ENCODE peak calls at places on chromosomes 7 and 10, in five cellular contexts. H is H54, V is Peyer's patch, Y is K562, K is HCT116. P is an unnamed sample.

GRCh38 chr7:3063016-3063753 is 19.5 kb upstream of the CARD11 start:
- DNase-seq in H (no peak), V (peak; percentile 65), Y (no peak), K (no peak), P (no peak)

GRCh38 chr10:130858626-130859025 is 452.9 kb downstream of the TCERG1L start:
- DNase-seq in H (no peak), V (no peak), Y (no peak), K (no peak), P (no peak)

GRCh38 chr10:89481662-89482061 is 53.7 kb downstream of the SLC16A12 start:
- DNase-seq in H (peak; percentile 30), V (no peak), Y (no peak), K (no peak), P (no peak)

GRCh38 chr7:92765725-92766124 is 70.6 kb downstream of the CDK6 start:
- DNase-seq in H (no peak), V (no peak), Y (no peak), K (peak; percentile 66), P (no peak)

GRCh38 chr7:74275401-74275881 is 13.8 kb upstream of the CLIP2 start:
- DNase-seq in H (no peak), V (no peak), Y (peak; percentile 55), K (no peak), P (peak; percentile 23)

GRCh38 chr10:82084904-82085303 is 209.9 kb downstream of the NRG3 start:
- DNase-seq in H (no peak), V (no peak), Y (no peak), K (no peak), P (no peak)

GRCh38 chr10:26197248-26197647 is 19.3 kb upstream of the GAD2 start:
- DNase-seq in H (no peak), V (no peak), Y (no peak), K (no peak), P (no peak)

GRCh38 chr7:98359395-98359794 is 41.5 kb downstream of the BAIAP2L1 start:
- DNase-seq in H (no peak), V (no peak), Y (no peak), K (no peak), P (no peak)

GRCh38 chr10:13820591-13821377 is 234.0 kb downstream of the PRPF18 start:
- DNase-seq in H (no peak), V (no peak), Y (no peak), K (no peak), P (no peak)

GRCh38 chr7:100582041-100582579 is 3.8 kb downstream of the LRCH4 start:
- DNase-seq in H (no peak), V (no peak), Y (no peak), K (no peak), P (no peak)

GRCh38 chr10:36303896-36304295 is 661.8 kb upstream of the FZD8 start:
- DNase-seq in H (no peak), V (no peak), Y (no peak), K (no peak), P (no peak)

GRCh38 chr10:83606275-83606674 is 533.0 kb upstream of the GHITM start:
- DNase-seq in H (no peak), V (no peak), Y (no peak), K (no peak), P (no peak)

GRCh38 chr7:151665363-151665762 is 145.7 kb upstream of the RHEB start:
- DNase-seq in H (no peak), V (no peak), Y (no peak), K (no peak), P (no peak)

GRCh38 chr7:82343716-82344115 is 99.9 kb downstream of the CACNA2D1 start:
- DNase-seq in H (no peak), V (no peak), Y (no peak), K (no peak), P (no peak)

GRCh38 chr10:61836888-61837747 is 64.4 kb upstream of the ARID5B start:
- DNase-seq in H (peak; percentile 30), V (no peak), Y (no peak), K (peak; percentile 77), P (no peak)

GRCh38 chr7:127938588-127938987 is 92.6 kb downstream of the LRRC4 start:
- DNase-seq in H (peak; percentile 22), V (no peak), Y (no peak), K (no peak), P (no peak)

GRCh38 chr10:43070121-43071085 is 6.5 kb upstream of the RET start:
- DNase-seq in H (no peak), V (no peak), Y (no peak), K (no peak), P (no peak)

GRCh38 chr7:97004931-97005763 is at the start of gene DLX6:
- DNase-seq in H (no peak), V (no peak), Y (no peak), K (no peak), P (peak; percentile 12)

GRCh38 chr10:21114683-21115082 is 217.6 kb upstream of the NEBL start:
- DNase-seq in H (no peak), V (no peak), Y (no peak), K (no peak), P (no peak)

GRCh38 chr10:89086801-89087513 is 96.4 kb downstream of the FAS start:
- DNase-seq in H (no peak), V (peak; percentile 78), Y (no peak), K (no peak), P (peak; percentile 16)

GRCh38 chr10:78524342-78524741 is 490.7 kb downstream of the RPS24 start:
- DNase-seq in H (no peak), V (no peak), Y (no peak), K (no peak), P (no peak)

DNA sequence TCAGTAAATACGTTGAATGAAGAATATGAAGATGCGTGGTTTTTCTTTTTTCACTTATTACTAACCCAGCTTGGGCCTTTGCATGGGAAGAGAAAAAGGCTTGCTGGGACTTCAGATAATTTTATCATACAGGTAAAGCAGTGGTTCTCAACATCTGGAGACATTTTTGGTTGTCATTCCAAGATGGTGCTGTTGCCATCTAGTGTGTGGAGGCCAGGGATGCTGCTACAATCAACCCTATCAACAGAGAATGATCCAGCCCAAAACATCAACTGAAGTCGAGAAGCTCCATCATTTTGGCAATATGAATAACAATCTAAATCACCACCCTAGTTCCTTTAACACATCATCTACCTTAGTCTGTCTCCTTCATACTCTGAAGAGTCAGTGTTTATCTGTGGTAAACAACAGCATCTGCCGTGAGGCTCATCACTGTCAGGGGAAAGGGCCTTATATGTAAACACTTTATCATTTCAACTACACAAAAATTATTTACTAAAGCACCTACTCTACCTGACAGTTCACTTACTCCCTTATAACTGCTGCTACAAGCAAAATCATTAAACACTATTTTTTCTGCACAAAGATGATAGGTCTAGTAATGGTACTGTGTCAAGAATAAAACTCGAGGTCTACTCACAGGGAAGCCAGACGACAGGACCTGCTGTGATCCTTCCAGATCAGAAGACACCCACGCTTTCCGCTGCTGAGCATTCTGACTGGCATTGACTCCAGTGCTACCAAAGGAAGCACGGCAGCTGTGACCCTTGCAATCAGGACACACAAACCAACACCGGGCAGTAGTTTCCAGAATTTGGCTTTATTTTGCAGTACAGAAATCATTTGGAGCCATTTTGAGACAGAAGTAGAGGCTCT is 48.6 kb downstream of the GDI2 start:
- DNase-seq in H (no peak), V (no peak), Y (no peak), K (no peak), P (no peak)
- TF ChIP-seq POLR2A in H (no peak), V (no peak), Y (peak; percentile 68), K (no peak), P (no peak)

DNA sequence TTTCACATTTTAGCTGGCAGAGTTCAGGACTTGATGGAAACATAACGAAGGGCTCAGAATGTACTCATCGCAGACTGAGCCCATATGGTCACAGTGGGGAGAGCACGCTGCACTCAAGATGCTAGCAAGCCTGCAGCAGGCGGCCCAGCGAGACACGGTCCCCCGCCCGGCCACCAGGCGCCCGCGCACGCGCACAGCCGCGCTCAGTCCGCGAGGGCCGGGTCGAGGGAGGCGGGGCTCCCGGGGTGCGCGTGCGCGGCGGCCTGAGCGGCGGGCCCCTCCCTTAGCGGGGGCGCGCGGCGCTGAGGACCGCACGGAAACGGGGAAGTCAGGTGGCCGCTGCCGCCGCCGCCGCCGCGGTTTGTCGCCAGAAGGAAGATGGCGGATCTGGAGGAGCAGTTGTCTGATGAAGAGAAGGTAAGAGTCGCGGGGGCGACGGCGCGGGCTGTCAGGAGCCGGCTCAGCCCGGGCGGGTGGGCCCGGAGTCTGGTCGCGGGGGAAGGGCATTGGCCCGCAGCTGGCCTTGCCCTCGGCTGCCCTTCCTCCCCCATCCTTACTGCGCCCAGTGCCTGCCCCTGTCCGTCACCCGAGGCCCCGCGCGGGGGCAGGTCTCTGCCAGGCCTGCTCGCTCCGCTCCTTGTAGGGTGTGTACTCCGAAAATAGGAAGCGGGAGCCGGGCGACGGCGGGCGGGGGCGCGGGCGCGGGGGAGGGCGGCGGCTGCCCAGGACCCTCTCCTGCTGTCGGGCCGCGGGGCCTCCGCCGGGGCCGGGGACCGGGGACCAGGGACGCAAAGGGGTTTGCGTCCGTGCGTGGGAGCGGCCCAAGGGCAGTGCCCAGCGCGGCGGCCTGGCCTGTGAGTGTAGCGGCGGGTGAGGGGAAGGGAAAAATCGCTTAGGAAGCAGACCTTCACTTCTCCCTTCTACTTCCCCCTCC is at the start of gene CAPZA2:
- DNase-seq in H (peak; percentile 90), V (peak; percentile 96), Y (peak; percentile 100), K (peak; percentile 75), P (peak; percentile 96)
- TF ChIP-seq POLR2A in H (peak; percentile 83), V (peak; percentile 37), Y (peak; percentile 95), K (peak; percentile 94), P (peak; percentile 87)

DNA sequence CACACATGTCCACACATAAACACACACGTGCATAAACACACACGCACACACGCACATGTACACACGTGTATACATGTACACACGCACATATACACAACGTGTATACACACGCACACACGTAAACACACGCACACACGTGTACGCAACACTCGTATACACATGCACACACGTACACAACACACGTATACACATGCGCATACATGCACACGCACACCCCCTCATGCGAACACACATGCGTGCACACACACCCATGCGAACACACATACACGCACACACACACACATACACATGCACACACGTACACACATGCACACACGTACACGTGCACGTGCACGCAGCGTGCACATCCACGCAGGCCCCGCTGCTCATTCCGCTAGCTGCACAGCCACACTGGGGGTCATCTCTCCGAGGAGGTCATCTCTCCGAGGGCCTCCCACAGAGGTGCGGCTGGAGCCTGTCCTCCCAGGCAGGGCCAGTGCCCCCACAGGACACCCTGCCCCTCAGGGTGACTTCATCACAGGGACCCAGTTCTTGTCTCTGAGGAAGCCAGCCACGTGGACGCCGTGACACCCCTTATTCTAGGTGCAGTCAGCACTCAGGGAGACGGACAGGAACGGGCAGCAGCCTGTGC is 25.9 kb downstream of the CYP2W1 start:
- DNase-seq in H (no peak), V (no peak), Y (no peak), K (no peak), P (no peak)
- TF ChIP-seq POLR2A in H (no peak), V (no peak), Y (no peak), K (no peak), P (no peak)

DNA sequence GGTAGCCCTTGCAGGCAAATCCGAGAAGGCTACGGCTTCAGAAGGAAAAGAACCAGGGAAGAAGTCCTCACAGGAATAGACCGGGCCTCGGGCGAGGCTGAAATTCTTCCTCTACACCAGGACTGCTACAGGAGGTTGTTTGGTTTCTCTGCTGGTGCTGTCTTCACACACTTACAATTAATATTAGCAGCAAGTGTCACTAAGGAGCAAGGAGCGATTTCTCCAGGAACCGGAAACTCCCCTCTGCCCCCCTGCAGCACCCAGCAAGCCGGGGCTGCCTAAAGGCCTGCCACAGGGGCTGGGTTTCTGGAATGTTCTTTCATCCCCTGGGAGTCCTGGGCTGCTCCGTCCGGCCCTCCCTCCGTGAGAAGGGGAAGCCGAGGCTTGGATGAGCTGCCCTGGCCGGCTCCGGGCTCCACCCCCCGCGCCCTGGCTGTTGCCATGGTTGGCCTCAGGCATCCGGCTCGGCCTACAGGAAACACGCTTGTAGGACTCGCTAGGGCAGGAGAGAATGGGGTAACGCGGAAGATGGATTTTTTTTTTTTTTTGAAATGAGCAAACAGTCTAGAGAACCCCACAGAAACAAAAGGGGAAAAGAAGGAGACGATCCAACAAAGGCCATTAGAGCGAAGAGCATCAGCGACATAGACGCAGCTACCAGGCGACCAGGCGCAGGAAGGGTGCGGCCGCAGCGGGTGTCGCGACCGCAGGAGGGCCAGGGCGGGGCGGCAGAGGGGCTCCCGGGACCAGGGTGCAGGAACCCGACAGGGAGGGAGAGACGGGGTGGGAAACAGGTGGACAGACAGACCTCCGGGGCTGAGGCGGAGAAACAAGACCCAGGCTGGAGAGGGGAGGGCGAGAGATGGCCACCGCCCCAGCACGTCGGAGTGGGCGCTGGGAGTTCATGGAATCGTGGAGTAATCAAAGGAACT is 33.0 kb downstream of the EN2 start:
- DNase-seq in H (no peak), V (peak; percentile 68), Y (no peak), K (no peak), P (no peak)
- TF ChIP-seq POLR2A in H (no peak), V (no peak), Y (no peak), K (no peak), P (no peak)